ENCODE peak calls at places on chromosomes 2 and 18, in seven cellular contexts. I, Y, P, S, U, V and M are unnamed samples.

GRCh38 chr2:175981546-175981945 is 20.5 kb downstream of the LNPK start:
- DNase-seq in P (no peak), U (no peak), I (no peak), V (no peak), Y (no peak), S (no peak), M (peak; percentile 42)

GRCh38 chr2:68877079-68877772 is 6.0 kb upstream of the BMP10 start:
- DNase-seq in Y (no peak), I (no peak), S (no peak), P (no peak), U (no peak), V (no peak), M (no peak)

GRCh38 chr2:1328684-1329083 is 84.6 kb upstream of the TPO start:
- DNase-seq in P (no peak), I (no peak), S (no peak), U (no peak), V (no peak), Y (no peak), M (no peak)

GRCh38 chr2:112006076-112006410 is 49.0 kb upstream of the TMEM87B start:
- DNase-seq in P (no peak), U (no peak), Y (no peak), V (no peak), I (peak; percentile 78), S (peak; percentile 31), M (no peak)

GRCh38 chr2:71155846-71156245 is 25.4 kb downstream of the MPHOSPH10 start:
- DNase-seq in U (no peak), V (no peak), P (no peak), Y (no peak), S (no peak), I (no peak), M (no peak)

GRCh38 chr2:172107690-172108586 is 5.2 kb upstream of the DLX2 start:
- DNase-seq in P (no peak), V (peak; percentile 8), I (no peak), S (no peak), Y (no peak), U (no peak), M (no peak)

GRCh38 chr2:186105016-186105415 is 366.4 kb downstream of the FSIP2 start:
- DNase-seq in U (no peak), P (no peak), S (no peak), V (no peak), I (no peak), Y (no peak), M (no peak)

GRCh38 chr18:45628979-45629958 is 14.0 kb downstream of the SLC14A2 start:
- DNase-seq in V (no peak), P (no peak), S (peak; percentile 33), I (peak; percentile 77), Y (no peak), U (no peak), M (peak; percentile 16)

GRCh38 chr2:67823726-67824125 is 239.1 kb downstream of the C1D start:
- DNase-seq in U (no peak), Y (no peak), I (no peak), S (no peak), V (no peak), P (no peak), M (no peak)

GRCh38 chr2:121293450-121294325 is 8.7 kb upstream of the TFCP2L1 start:
- DNase-seq in I (no peak), P (no peak), U (no peak), S (no peak), Y (peak; percentile 23), V (no peak), M (no peak)

GRCh38 chr2:120857422-120857821 is 121.8 kb downstream of the GLI2 start:
- DNase-seq in S (no peak), P (no peak), U (no peak), V (no peak), I (no peak), Y (no peak), M (no peak)

GRCh38 chr2:35080231-35080905 is 1275.2 kb upstream of the CRIM1 start:
- DNase-seq in Y (no peak), U (no peak), P (no peak), V (no peak), S (no peak), I (peak; percentile 0), M (no peak)

GRCh38 chr2:37506407-37507068 is 162.1 kb downstream of the QPCT start:
- DNase-seq in Y (no peak), I (peak; percentile 27), U (no peak), V (peak; percentile 28), S (peak; percentile 20), P (no peak), M (no peak)

GRCh38 chr2:104164721-104165252 is 689.1 kb upstream of the POU3F3 start:
- DNase-seq in P (no peak), V (no peak), U (no peak), Y (no peak), S (no peak), I (no peak), M (no peak)

GRCh38 chr18:12628706-12629702 is 28.9 kb downstream of the SPIRE1 start:
- DNase-seq in V (no peak), Y (no peak), P (no peak), I (peak; percentile 87), S (no peak), U (no peak), M (no peak)

GRCh38 chr2:134169788-134170187 is 84.1 kb upstream of the MGAT5 start:
- DNase-seq in P (peak; percentile 41), Y (no peak), V (no peak), I (no peak), U (no peak), S (no peak), M (no peak)

GRCh38 chr18:37578886-37579513 is 13.4 kb upstream of the CELF4 start:
- DNase-seq in Y (peak; percentile 72), I (peak; percentile 40), S (peak; percentile 29), U (no peak), P (peak; percentile 17), V (no peak), M (peak; percentile 32)

GRCh38 chr2:28544405-28544914 is 48.6 kb downstream of the PLB1 start:
- DNase-seq in Y (no peak), P (peak; percentile 10), U (no peak), I (no peak), S (no peak), V (no peak), M (no peak)

GRCh38 chr2:17878222-17879136 is at the start of gene KCNS3:
- DNase-seq in V (peak; percentile 84), P (peak; percentile 15), Y (peak; percentile 74), I (peak; percentile 17), S (peak; percentile 81), U (peak; percentile 57), M (peak; percentile 63)

GRCh38 chr2:174800436-174801195 is 36.3 kb upstream of the CHRNA1 start:
- DNase-seq in Y (no peak), I (no peak), U (no peak), P (no peak), S (no peak), V (no peak), M (no peak)

GRCh38 chr18:51195602-51196115 is 1.8 kb downstream of the MEX3C start:
- DNase-seq in P (peak; percentile 74), Y (peak; percentile 89), S (no peak), U (peak; percentile 22), V (peak; percentile 10), I (peak; percentile 67), M (peak; percentile 49)

GRCh38 chr2:173751245-173751975 is 213.8 kb downstream of the SP3 start:
- DNase-seq in V (no peak), I (no peak), Y (no peak), U (no peak), S (no peak), P (no peak), M (no peak)

GRCh38 chr2:140696449-140696848 is 1434.4 kb downstream of the LRP1B start:
- DNase-seq in S (no peak), P (no peak), Y (peak; percentile 71), V (no peak), I (no peak), U (no peak), M (peak; percentile 10)

GRCh38 chr2:148906136-148906535 is 31.1 kb downstream of the KIF5C start:
- DNase-seq in Y (no peak), U (no peak), S (no peak), I (peak; percentile 8), P (no peak), V (no peak), M (no peak)

GRCh38 chr2:158103358-158104021 is 1.8 kb downstream of the UPP2 start:
- DNase-seq in U (no peak), I (no peak), V (no peak), Y (no peak), P (no peak), S (no peak), M (no peak)

GRCh38 chr2:27792759-27793158 is 21.2 kb downstream of the MRPL33 start:
- DNase-seq in Y (no peak), S (peak; percentile 17), P (no peak), I (peak; percentile 70), U (no peak), V (no peak), M (no peak)

GRCh38 chr2:74516070-74516633 is 1.9 kb downstream of the TLX2 start:
- DNase-seq in I (peak; percentile 46), S (peak; percentile 89), V (peak; percentile 95), Y (no peak), U (peak; percentile 74), P (peak; percentile 85), M (no peak)